ENCODE peak calls at places on chromosomes 3 and 15, in nine cellular contexts. J is kidney, B is WERI-Rb-1, H is breast epithelium, X is trophoblast cell, L is pancreas, P is left ventricle myocardium inferior, Z is bronchial epithelial cell, K is endothelial cell of umbilical vein. A is an unnamed sample.
A peak's percentile ranks its signal among the peaks of the same experiment; 100 is the strongest.

GRCh38 chr3:52436500-52437106 is 8.3 kb downstream of the SEMA3G start:
- DNase-seq in Z (no peak), P (peak; percentile 42), J (peak; percentile 60), X (no peak), L (no peak), K (no peak), H (peak; percentile 45), B (peak; percentile 16), A (peak; percentile 85)

GRCh38 chr3:169227911-169228310 is 435.6 kb downstream of the MECOM start:
- DNase-seq in J (no peak), B (no peak), Z (no peak), H (no peak), K (peak; percentile 88), L (no peak), X (no peak), P (no peak), A (peak; percentile 80)

GRCh38 chr15:89797678-89798201 is 16.9 kb downstream of the ANPEP start:
- DNase-seq in L (no peak), K (no peak), H (no peak), Z (no peak), X (no peak), P (no peak), J (peak; percentile 45), B (no peak), A (no peak)

GRCh38 chr15:74214324-74215021 is 11.9 kb upstream of the STRA6 start:
- DNase-seq in K (no peak), B (no peak), X (no peak), H (no peak), L (no peak), Z (no peak), J (no peak), P (no peak), A (no peak)

GRCh38 chr15:63420333-63420741 is 38.7 kb upstream of the CA12 start:
- DNase-seq in H (no peak), J (no peak), Z (peak; percentile 32), B (no peak), X (no peak), P (no peak), K (peak; percentile 57), L (no peak), A (peak; percentile 37)

GRCh38 chr3:134516905-134517304 is 31.0 kb downstream of the CEP63 start:
- DNase-seq in Z (no peak), K (no peak), X (no peak), J (no peak), P (no peak), H (no peak), L (no peak), B (no peak), A (peak; percentile 23)

GRCh38 chr15:60184579-60184978 is 180.5 kb downstream of the FOXB1 start:
- DNase-seq in P (no peak), X (no peak), L (no peak), J (no peak), K (no peak), H (no peak), B (no peak), Z (peak; percentile 62), A (peak; percentile 3)

GRCh38 chr3:49217688-49218470 is 46.5 kb downstream of the KLHDC8B start:
- DNase-seq in J (no peak), L (peak; percentile 23), B (peak; percentile 84), H (no peak), X (no peak), Z (no peak), K (peak; percentile 64), P (peak; percentile 51), A (peak; percentile 16)

GRCh38 chr3:16084887-16085286 is 89.6 kb upstream of the GALNT15 start:
- DNase-seq in P (no peak), H (no peak), K (peak; percentile 95), Z (peak; percentile 20), B (no peak), X (no peak), L (no peak), J (no peak), A (peak; percentile 91)

GRCh38 chr3:49928511-49929017 is 1.0 kb downstream of the MON1A start:
- DNase-seq in H (no peak), X (no peak), P (no peak), J (peak; percentile 26), K (no peak), L (no peak), B (no peak), Z (peak; percentile 10), A (no peak)

GRCh38 chr3:124351430-124352142 is 359.7 kb upstream of the ROPN1 start:
- DNase-seq in J (no peak), B (peak; percentile 39), L (peak; percentile 26), X (peak; percentile 9), Z (peak; percentile 66), K (peak; percentile 61), P (no peak), H (no peak), A (peak; percentile 77)

GRCh38 chr3:147361671-147362420 is 44.5 kb downstream of the ZIC4 start:
- DNase-seq in X (no peak), K (no peak), Z (peak; percentile 1), B (peak; percentile 66), P (no peak), J (no peak), H (no peak), L (no peak), A (peak; percentile 5)

GRCh38 chr3:170064108-170064507 is 26.3 kb downstream of the GPR160 start:
- DNase-seq in X (no peak), L (no peak), K (no peak), J (no peak), B (no peak), P (no peak), H (no peak), Z (no peak), A (no peak)

GRCh38 chr3:101674518-101674917 is 2.4 kb downstream of the ZBTB11 start:
- DNase-seq in K (no peak), X (no peak), P (no peak), J (no peak), H (no peak), Z (no peak), B (no peak), L (no peak), A (no peak)
- H3K4me3 ChIP-seq in K (no peak overlapping the region), X (no peak overlapping the region), P (no peak overlapping the region), J (no peak overlapping the region), H (no peak overlapping the region), Z (no peak overlapping the region), B (no peak overlapping the region), L (no peak overlapping the region), A (no peak overlapping the region)

DNA sequence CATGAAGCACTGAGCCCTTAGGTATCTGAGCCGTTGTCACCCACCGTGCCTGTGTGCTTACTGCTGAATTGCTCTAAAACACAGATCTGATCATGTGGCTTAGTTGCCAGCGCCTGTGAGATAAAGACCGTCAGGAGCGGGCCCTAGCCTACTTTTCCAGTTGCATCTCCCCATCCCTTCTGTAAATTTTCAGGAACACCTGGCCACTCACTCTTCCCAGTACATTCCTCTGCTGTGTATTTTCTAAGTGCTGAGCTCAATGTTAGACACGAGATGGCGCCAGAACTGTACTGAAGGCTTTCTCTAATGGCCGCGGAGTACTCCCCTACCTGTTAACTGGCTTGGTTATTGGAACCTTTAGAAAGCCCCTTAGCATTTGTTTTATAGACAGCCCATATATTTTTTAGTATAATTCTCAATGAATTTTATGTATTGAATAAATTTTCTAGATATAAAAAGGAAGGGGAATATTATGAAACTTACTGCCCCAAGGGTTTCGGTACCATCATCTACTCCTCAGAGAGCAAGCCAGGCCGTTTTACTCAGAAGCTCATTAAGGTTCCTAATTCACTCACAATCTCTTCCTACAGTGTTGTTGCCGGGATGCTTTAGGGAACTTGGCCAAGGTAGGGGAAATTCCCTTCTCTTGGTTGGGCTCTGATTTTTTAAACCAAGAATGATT is 16.7 kb upstream of the WNT7A start:
- DNase-seq in Z (peak; percentile 71), X (peak; percentile 65), L (peak; percentile 50), P (no peak), K (peak; percentile 57), J (no peak), H (no peak), B (peak; percentile 64), A (peak; percentile 71)
- H3K4me3 ChIP-seq in Z (no peak overlapping the region), X (no peak overlapping the region), L (no peak overlapping the region), P (peak overlapping the region; percentile 75), K (no peak overlapping the region), J (peak overlapping the region; percentile 79), H (peak overlapping the region; percentile 83), B (no peak overlapping the region), A (no peak overlapping the region)

GRCh38 chr3:46350262-46350565 is 3.7 kb upstream of the CCR2 start:
- DNase-seq in Z (no peak), X (no peak), B (no peak), K (no peak), H (no peak), J (no peak), L (no peak), P (no peak), A (no peak)
- H3K4me3 ChIP-seq in Z (no peak overlapping the region), X (no peak overlapping the region), B (no peak overlapping the region), K (no peak overlapping the region), H (no peak overlapping the region), J (no peak overlapping the region), L (no peak overlapping the region), P (no peak overlapping the region), A (no peak overlapping the region)

DNA sequence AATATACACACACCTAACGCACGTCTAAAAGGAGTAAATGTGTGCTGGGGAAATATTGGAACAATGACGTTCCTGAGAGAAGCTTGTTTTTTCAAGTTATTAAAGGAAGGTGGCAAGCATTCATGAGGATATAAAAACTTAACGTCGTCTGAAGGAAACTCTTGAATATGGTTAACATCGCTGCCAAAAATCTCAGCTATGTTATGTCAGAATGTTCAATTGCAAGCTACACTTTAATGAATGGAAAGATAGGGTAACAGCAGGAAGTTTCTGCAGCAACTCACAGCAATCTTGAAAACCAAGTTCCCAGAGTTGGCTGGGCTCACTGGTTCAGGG is 54.3 kb upstream of the MEF2A start:
- DNase-seq in K (peak; percentile 93), J (no peak), B (no peak), L (no peak), P (no peak), X (no peak), Z (no peak), H (no peak), A (peak; percentile 87)
- H3K4me3 ChIP-seq in K (no peak overlapping the region), J (no peak overlapping the region), B (no peak overlapping the region), L (no peak overlapping the region), P (peak overlapping the region; percentile 37), X (no peak overlapping the region), Z (no peak overlapping the region), H (no peak overlapping the region), A (no peak overlapping the region)

A was measured in fibroblast of pulmonary artery.